ENCODE peak calls at places on chromosomes 12 and 14, in four cellular contexts. X is K562, D is GM12878, R is HepG2. O is an unnamed sample.

GRCh38 chr12:50215033-50215432 is 47.9 kb upstream of the CERS5 start:
- DNase-seq in R (no peak), D (no peak), X (no peak), O (no peak)

GRCh38 chr12:128790221-128790620 is 33.5 kb downstream of the SLC15A4 start:
- DNase-seq in R (no peak), X (no peak), D (no peak), O (no peak)

GRCh38 chr14:60622920-60623263 is 26.4 kb downstream of the SIX1 start:
- DNase-seq in R (no peak), D (no peak), X (no peak), O (no peak)

GRCh38 chr12:116346222-116346621 is 68.7 kb upstream of the MED13L start:
- DNase-seq in R (peak), X (peak), D (no peak), O (no peak)

GRCh38 chr12:98823012-98823411 is 177.9 kb downstream of the APAF1 start:
- DNase-seq in D (no peak), X (no peak), R (peak), O (no peak)

GRCh38 chr12:83084516-83085234 is 398.0 kb downstream of the TMTC2 start:
- DNase-seq in X (no peak), D (no peak), R (no peak), O (no peak)

GRCh38 chr14:73491256-73491976 is 683 bp downstream of the RIOX1 start:
- DNase-seq in D (no peak), R (peak), X (peak), O (peak)

GRCh38 chr12:42130670-42131402 is 13.8 kb downstream of the GXYLT1 start:
- DNase-seq in X (no peak), D (no peak), R (no peak), O (no peak)

GRCh38 chr14:21066882-21067502 is 3.1 kb upstream of the ARHGEF40 start:
- DNase-seq in X (peak), D (no peak), R (peak), O (peak)

GRCh38 chr12:67269632-67270578 is 747 bp downstream of the CAND1 start:
- DNase-seq in X (peak), R (peak), D (no peak), O (peak)

GRCh38 chr12:57112492-57113294 is 1.5 kb upstream of the STAT6 start:
- DNase-seq in D (no peak), R (no peak), X (no peak), O (no peak)

GRCh38 chr12:68686595-68687521 is at the start of gene NUP107:
- DNase-seq in D (peak), R (peak), X (peak), O (peak)

GRCh38 chr12:132835076-132835870 is 6.6 kb upstream of the GOLGA3 start:
- DNase-seq in R (no peak), D (no peak), X (no peak), O (no peak)

GRCh38 chr12:92088802-92089201 is 56.8 kb downstream of the BTG1 start:
- DNase-seq in D (no peak), R (no peak), X (no peak), O (no peak)

GRCh38 chr12:52865090-52865944 is 16.5 kb upstream of the KRT78 start:
- DNase-seq in R (peak), X (peak), D (no peak), O (peak)

GRCh38 chr14:64788706-64789105 is 84.5 kb downstream of the PLEKHG3 start:
- DNase-seq in D (no peak), X (no peak), R (no peak), O (peak)

GRCh38 chr14:28982228-28982627 is 215.6 kb downstream of the FOXG1 start:
- DNase-seq in R (no peak), D (no peak), X (no peak), O (no peak)

GRCh38 chr12:116381744-116382455 is 104.4 kb upstream of the MED13L start:
- DNase-seq in X (no peak), D (no peak), R (no peak), O (peak)

GRCh38 chr12:82682326-82682725 is 4.4 kb upstream of the TMTC2 start:
- DNase-seq in R (no peak), X (no peak), D (no peak), O (peak)

GRCh38 chr14:39426605-39427004 is 5.6 kb downstream of the FBXO33 start:
- DNase-seq in D (no peak), X (no peak), R (peak), O (no peak)

GRCh38 chr12:92445253-92446081 is 257.3 kb upstream of the PLEKHG7 start:
- DNase-seq in R (no peak), D (peak), X (no peak), O (no peak)

GRCh38 chr14:37094502-37094901 is 77.9 kb downstream of the SLC25A21 start:
- DNase-seq in D (no peak), X (no peak), R (no peak), O (no peak)

DNA sequence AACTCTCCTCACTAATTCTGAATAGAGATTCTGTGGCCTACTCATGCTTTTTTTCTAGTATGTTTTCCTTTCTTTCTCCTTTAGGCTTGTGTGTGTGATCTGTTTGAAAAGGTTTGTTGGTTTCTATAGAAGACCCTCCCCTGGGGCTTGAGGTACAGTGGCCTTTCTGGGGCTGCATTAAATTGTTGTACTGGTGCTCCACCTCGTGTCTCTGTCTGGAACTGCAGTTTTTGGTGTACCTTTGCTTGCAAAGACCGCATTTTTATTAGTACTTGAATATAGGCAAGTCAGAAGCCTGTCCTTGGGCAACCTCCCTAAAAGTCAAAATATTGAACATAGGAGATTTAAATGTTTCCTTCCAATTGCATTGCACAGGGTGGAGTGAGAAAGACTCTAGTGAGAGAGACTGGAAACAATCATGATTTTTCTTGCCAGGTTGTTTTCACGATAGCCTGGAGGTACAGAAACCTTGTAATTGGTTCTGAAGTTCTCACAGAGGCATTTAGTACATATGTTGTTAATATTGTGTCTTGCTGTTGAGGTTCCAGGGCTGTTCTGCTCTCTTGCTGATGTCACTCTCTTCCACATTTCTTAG is 39.0 kb downstream of the SLCO1B1 start:
- DNase-seq in X (peak), D (no peak), R (peak), O (peak)
- TF ChIP-seq CTCF in X (peak), D (peak), R (peak), O (peak)

GRCh38 chr12:95788637-95789036 is 1.9 kb downstream of the NTN4 start:
- DNase-seq in X (no peak), D (no peak), R (no peak), O (no peak)
- TF ChIP-seq POLR2AphosphoS2 in X (no peak), D (no peak), R (no peak), O (no peak)

GRCh38 chr14:96792003-96792402 is 5.2 kb upstream of the VRK1 start:
- DNase-seq in R (no peak), D (no peak), X (no peak), O (no peak)
- H3K27ac ChIP-seq in R (no peak), D (no peak), X (no peak), O (no peak)

DNA sequence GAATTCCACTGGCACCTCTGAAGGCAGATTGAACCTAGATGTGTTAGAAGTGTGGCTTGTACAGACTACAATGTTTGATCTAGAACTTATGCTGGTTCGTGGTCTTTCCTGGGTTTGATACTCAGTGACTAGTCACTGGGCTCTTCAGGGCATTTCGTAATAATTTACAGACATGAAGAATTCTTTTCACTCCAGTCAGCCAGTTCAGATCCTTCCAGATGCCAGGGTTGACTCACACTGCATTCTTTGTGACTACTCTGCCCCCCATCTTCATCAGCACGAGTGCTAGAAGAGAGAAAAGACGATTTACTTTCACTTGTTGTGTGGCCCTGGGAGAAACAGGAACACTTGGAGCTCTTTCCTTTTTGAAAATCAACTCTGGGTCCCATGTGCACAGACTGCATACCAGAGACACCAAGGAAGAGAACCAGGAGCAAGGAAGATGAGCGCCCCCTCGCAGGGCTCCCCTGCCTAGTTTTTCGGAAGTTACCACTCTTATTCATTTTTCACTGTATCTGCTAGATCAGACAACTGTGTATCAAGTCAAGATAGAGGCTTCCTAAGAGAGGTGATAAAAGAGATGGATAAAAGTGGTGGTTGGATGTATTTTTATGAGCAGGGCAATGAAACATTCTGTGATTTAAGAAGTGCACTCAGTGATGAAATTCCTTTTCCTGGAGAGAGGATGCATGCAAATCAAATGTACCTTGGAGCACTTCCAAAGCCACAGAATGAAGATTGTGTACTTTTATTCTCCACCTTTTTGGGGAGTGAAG is 33.5 kb upstream of the EVL start:
- DNase-seq in D (no peak), R (no peak), X (no peak), O (peak)
- TF ChIP-seq CTCF in D (no peak), R (no peak), X (peak), O (peak)

GRCh38 chr12:104538056-104538455 is 81.3 kb downstream of the CHST11 start:
- DNase-seq in X (no peak), D (no peak), R (no peak), O (no peak)

GRCh38 chr12:104535383-104535782 is 78.6 kb downstream of the CHST11 start:
- DNase-seq in R (no peak), X (no peak), D (no peak), O (no peak)

GRCh38 chr12:104536841-104537240 is 80.1 kb downstream of the CHST11 start:
- DNase-seq in D (no peak), R (no peak), X (no peak), O (no peak)

GRCh38 chr12:104534857-104535248 is 78.1 kb downstream of the CHST11 start:
- DNase-seq in D (no peak), X (no peak), R (no peak), O (no peak)

GRCh38 chr12:104539063-104539462 is 82.3 kb downstream of the CHST11 start:
- DNase-seq in R (no peak), D (no peak), X (no peak), O (no peak)
- TF ChIP-seq POLR2AphosphoS2 in R (no peak), D (no peak), X (no peak), O (no peak)

GRCh38 chr14:35380794-35381193 is 23.8 kb downstream of the NFKBIA start:
- DNase-seq in D (no peak), R (no peak), X (no peak), O (peak)
- H3K27ac ChIP-seq in D (no peak), R (no peak), X (no peak), O (peak)

DNA sequence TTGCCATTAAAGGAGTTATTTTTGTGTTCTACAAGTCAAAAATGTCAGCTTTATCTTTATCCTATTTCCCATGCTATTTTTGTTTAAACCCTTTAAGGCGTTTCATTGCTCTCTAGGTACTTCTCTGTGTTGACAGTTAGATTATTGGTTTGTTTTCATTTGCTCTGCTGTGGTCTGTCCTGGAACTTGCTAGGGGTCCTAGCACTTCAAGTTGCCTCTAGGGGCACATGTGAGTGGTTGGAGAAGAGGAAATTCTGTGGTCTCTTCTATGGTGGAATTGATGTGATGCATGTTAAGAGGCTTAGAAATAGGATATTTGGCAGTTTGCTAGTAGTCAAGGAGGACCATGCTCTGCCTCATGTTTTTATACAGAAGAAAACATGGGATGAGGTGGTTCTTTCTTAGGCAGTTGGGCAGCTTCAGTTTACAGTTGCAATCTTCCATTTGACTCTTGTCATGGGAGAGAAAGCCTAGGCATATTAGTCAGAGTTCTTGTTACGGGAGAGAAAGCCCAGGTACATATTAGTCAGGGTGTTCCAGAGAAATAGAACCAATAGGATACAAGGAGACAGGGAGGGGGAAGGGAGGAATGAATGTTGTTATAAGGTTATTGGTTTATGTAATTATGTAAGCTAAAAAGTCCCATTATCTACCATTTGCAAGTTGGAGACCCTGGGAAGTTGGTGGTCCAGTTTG is 14.4 kb downstream of the TTLL5 start:
- DNase-seq in R (no peak), D (no peak), X (no peak), O (no peak)
- TF ChIP-seq CTCF in R (no peak), D (no peak), X (no peak), O (no peak)

DNA sequence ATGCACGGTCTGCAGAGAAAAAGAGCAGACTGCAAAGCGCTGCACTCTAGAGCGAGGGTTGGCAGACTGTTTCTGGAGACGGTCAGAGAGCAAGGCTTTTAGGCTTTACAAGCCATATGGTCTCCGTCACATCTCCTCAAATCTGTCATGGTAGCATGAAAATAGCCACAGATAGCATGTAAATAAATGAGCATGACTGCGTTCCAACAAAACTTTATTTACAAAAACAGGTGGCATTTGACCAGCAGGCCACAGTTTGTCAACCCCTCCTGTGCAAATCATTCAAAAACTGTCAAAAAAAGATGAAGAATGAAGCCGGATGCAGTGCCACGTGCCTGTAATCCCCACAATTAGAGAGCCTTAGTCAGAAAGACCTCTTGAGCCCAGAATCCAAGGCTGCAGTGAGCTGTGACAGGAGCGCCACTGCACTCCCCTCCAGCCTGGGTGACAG is 18.9 kb downstream of the SYNE3 start:
- DNase-seq in D (no peak), X (no peak), R (no peak), O (no peak)
- TF ChIP-seq POLR2AphosphoS2 in D (no peak), X (no peak), R (no peak), O (no peak)

GRCh38 chr14:94592457-94592856 is 11.2 kb downstream of the SERPINA5 start:
- DNase-seq in D (no peak), X (no peak), R (no peak), O (no peak)
- H3K27ac ChIP-seq in D (no peak), X (no peak), R (peak), O (peak)

O was measured in A549.